ENCODE peak calls at places on chromosomes 6 and 20, in six cellular contexts. R is HCT116, G is endothelial cell of umbilical vein, D is BE2C, E is lower lobe of right lung, T is fibroblast of lung. K is an unnamed sample.
A peak's percentile ranks its signal among the peaks of the same experiment; 100 is the strongest.

GRCh38 chr6:116450769-116451740 is 10.1 kb upstream of the CALHM6 start:
- DNase-seq in R (no peak), G (peak; percentile 3), D (no peak), E (peak; percentile 53), T (no peak), K (no peak)

GRCh38 chr20:64099086-64099786 is 8.1 kb downstream of the NPBWR2 start:
- DNase-seq in R (no peak), G (no peak), D (no peak), E (no peak), T (no peak), K (no peak)

GRCh38 chr6:116986819-116987218 is 109.8 kb downstream of the RFX6 start:
- DNase-seq in R (no peak), G (no peak), D (no peak), E (no peak), T (no peak), K (no peak)

GRCh38 chr20:8094845-8095244 is 37.2 kb upstream of the PLCB1 start:
- DNase-seq in R (no peak), G (peak; percentile 97), D (no peak), E (no peak), T (peak; percentile 34), K (peak; percentile 20)

GRCh38 chr20:43963872-43964791 is 49.5 kb downstream of the TOX2 start:
- DNase-seq in R (no peak), G (no peak), D (peak; percentile 28), E (no peak), T (peak; percentile 44), K (peak; percentile 33)

GRCh38 chr6:45297302-45297701 is 30.8 kb upstream of the RUNX2 start:
- DNase-seq in R (no peak), G (no peak), D (no peak), E (no peak), T (no peak), K (no peak)

GRCh38 chr6:157941101-157941863 is 40.4 kb upstream of the SYNJ2 start:
- DNase-seq in R (no peak), G (no peak), D (no peak), E (no peak), T (no peak), K (no peak)

GRCh38 chr20:58130156-58130555 is 98.3 kb downstream of the ANKRD60 start:
- DNase-seq in R (no peak), G (no peak), D (no peak), E (no peak), T (no peak), K (no peak)

GRCh38 chr20:32972181-32973076 is 31.8 kb downstream of the SUN5 start:
- DNase-seq in R (no peak), G (peak; percentile 8), D (no peak), E (no peak), T (no peak), K (no peak)

GRCh38 chr20:63041776-63042175 is 35.0 kb upstream of the BHLHE23 start:
- DNase-seq in R (no peak), G (no peak), D (no peak), E (peak; percentile 3), T (no peak), K (no peak)

GRCh38 chr6:1023229-1023628 is 288.7 kb upstream of the FOXQ1 start:
- DNase-seq in R (no peak), G (no peak), D (no peak), E (no peak), T (no peak), K (no peak)

GRCh38 chr6:91678679-91679078 is 1091.8 kb upstream of the MAP3K7 start:
- DNase-seq in R (no peak), G (no peak), D (no peak), E (no peak), T (no peak), K (no peak)

GRCh38 chr6:52362443-52363221 is 681 bp downstream of the PAQR8 start:
- DNase-seq in R (no peak), G (peak; percentile 18), D (peak; percentile 49), E (peak; percentile 47), T (no peak), K (peak; percentile 6)

GRCh38 chr6:26223677-26224546 is 136.7 kb downstream of the HFE start:
- DNase-seq in R (peak; percentile 91), G (peak; percentile 94), D (peak; percentile 64), E (peak; percentile 70), T (peak; percentile 98), K (peak; percentile 89)

GRCh38 chr6:3835055-3835731 is 14.0 kb upstream of the FAM50B start:
- DNase-seq in R (no peak), G (no peak), D (no peak), E (no peak), T (no peak), K (no peak)

GRCh38 chr6:108528878-108529277 is 31.8 kb upstream of the FOXO3 start:
- DNase-seq in R (no peak), G (no peak), D (no peak), E (no peak), T (no peak), K (no peak)

GRCh38 chr20:9981834-9982233 is 53.0 kb upstream of the ANKEF1 start:
- DNase-seq in R (no peak), G (no peak), D (peak; percentile 14), E (no peak), T (peak; percentile 53), K (no peak)

GRCh38 chr6:102381203-102381602 is 987.7 kb downstream of the GRIK2 start:
- DNase-seq in R (no peak), G (no peak), D (no peak), E (no peak), T (no peak), K (no peak)

GRCh38 chr20:6665621-6666345 is 101.7 kb upstream of the BMP2 start:
- DNase-seq in R (no peak), G (no peak), D (no peak), E (no peak), T (peak; percentile 36), K (no peak)

GRCh38 chr20:63624486-63624885 is 2.4 kb downstream of the GMEB2 start:
- DNase-seq in R (no peak), G (no peak), D (no peak), E (no peak), T (no peak), K (peak; percentile 9)

GRCh38 chr20:24998631-24999445 is 6.3 kb upstream of the APMAP start:
- DNase-seq in R (no peak), G (no peak), D (peak; percentile 1), E (no peak), T (no peak), K (no peak)

GRCh38 chr20:32037929-32038328 is 14.1 kb upstream of the HCK start:
- DNase-seq in R (no peak), G (no peak), D (no peak), E (no peak), T (peak; percentile 66), K (peak; percentile 48)

GRCh38 chr6:36622901-36623546 is 28.9 kb downstream of the SRSF3 start:
- DNase-seq in R (no peak), G (no peak), D (no peak), E (no peak), T (no peak), K (no peak)

GRCh38 chr6:44051516-44051915 is 75.7 kb downstream of the MRPL14 start:
- DNase-seq in R (no peak), G (no peak), D (peak; percentile 64), E (peak; percentile 24), T (peak; percentile 88), K (peak; percentile 80)

GRCh38 chr20:30816182-30816645 is 441.2 kb upstream of the DEFB115 start:
- DNase-seq in R (no peak), G (no peak), D (peak; percentile 26), E (peak; percentile 59), T (no peak), K (no peak)

GRCh38 chr6:30615958-30616810 is 859 bp downstream of the PPP1R10 start:
- DNase-seq in R (no peak), G (peak; percentile 43), D (peak; percentile 50), E (no peak), T (peak; percentile 25), K (no peak)

GRCh38 chr20:37223053-37223452 is 38.6 kb downstream of the GHRH start:
- DNase-seq in R (no peak), G (no peak), D (no peak), E (peak; percentile 57), T (peak; percentile 92), K (peak; percentile 94)

DNA sequence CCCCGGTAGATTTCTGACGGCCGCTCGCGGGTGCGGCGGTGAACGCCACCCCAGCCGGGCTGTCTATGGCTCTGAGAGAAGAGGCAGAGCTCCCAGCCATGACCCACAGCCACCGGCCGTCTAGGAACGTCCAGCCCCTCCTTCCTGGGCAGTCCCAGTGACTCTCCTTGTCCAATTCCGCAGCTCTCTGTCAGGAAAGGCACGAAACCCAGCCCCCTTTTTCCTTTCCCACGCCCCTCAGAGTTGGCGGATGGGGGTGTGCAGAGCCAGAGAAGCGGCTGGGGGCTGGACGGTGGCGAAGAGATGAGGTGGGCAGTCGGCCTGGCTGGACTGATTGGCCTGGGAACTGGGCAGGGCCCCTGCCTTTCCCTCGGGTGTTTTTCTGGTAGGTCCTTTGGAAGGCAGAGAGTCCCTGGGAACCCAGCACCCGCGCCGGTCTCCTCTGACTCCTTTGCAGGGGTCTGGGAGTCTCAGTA is 1.5 kb downstream of the EBF4 start:
- DNase-seq in R (no peak), G (peak; percentile 19), D (no peak), E (no peak), T (no peak), K (no peak)
- H3K27me3 ChIP-seq in R (no peaks in the 10 kb centered on the region), G (peaks cover 40% of the 10 kb centered on the region), D (peaks cover 19% of the 10 kb centered on the region), E (peaks cover 33% of the 10 kb centered on the region), T (peaks cover 45% of the 10 kb centered on the region), K (peaks cover 49% of the 10 kb centered on the region)

GRCh38 chr6:79077680-79078056 is 386 bp downstream of the PHIP start:
- DNase-seq in R (no peak), G (no peak), D (peak; percentile 52), E (peak; percentile 73), T (no peak), K (no peak)

GRCh38 chr6:79076881-79077641 is 993 bp downstream of the PHIP start:
- DNase-seq in R (peak; percentile 69), G (peak; percentile 98), D (peak; percentile 90), E (peak; percentile 95), T (peak; percentile 95), K (peak; percentile 96)

GRCh38 chr6:79082304-79082703 is 4.2 kb upstream of the PHIP start:
- DNase-seq in R (no peak), G (no peak), D (no peak), E (no peak), T (no peak), K (no peak)

GRCh38 chr6:79078057-79078969 is at the start of gene PHIP:
- DNase-seq in R (peak; percentile 90), G (peak; percentile 96), D (peak; percentile 92), E (peak; percentile 97), T (peak; percentile 99), K (peak; percentile 97)

GRCh38 chr6:79079425-79080130 is 1.5 kb upstream of the PHIP start:
- DNase-seq in R (no peak), G (peak; percentile 49), D (no peak), E (no peak), T (peak; percentile 47), K (no peak)
- H3K4me3 ChIP-seq in R (peak overlapping the region; percentile 72), G (peak overlapping the region; percentile 81), D (peak overlapping the region; percentile 84), E (peak overlapping the region; percentile 78), T (peak overlapping the region; percentile 78), K (peak overlapping the region; percentile 82)

DNA sequence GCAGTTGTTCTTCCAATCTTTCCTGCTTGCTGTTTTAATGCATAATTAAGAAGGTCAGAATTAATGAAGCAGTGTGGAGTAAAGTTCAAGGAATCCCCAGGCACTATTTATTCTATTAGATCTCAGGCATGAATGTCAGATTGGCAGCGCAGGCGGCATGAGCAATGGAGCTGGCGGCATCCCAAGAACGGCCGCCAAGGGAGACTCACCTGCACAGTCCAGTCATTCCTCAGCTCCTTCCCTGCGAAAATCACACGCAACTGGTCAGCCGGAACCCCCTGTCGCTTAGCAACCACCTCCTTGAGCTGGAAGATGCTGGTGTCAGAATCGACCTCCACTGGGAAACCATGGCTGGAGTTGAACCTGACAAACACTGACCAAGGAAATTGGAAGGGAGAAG is 284.5 kb downstream of the PRKN start:
- DNase-seq in R (no peak), G (no peak), D (no peak), E (no peak), T (peak; percentile 9), K (no peak)
- TF ChIP-seq CTCF in R (no peak), G (no peak), D (no peak), E (no peak), T (no peak), K (no peak)

GRCh38 chr20:56634307-56634706 is 5.2 kb downstream of the TFAP2C start:
- DNase-seq in R (no peak), G (no peak), D (no peak), E (no peak), T (no peak), K (no peak)
- H3K27me3 ChIP-seq in R (no peaks in the 10 kb centered on the region), G (peaks cover 23% of the 10 kb centered on the region), D (peaks cover 61% of the 10 kb centered on the region), E (peaks cover 52% of the 10 kb centered on the region), T (peaks cover 20% of the 10 kb centered on the region), K (peaks cover 22% of the 10 kb centered on the region)

K was measured in brain microvascular endothelial cell.